ENCODE peak calls at places on chromosome 4, in eight cellular contexts. G is K562, P is NB4, L is ovary, X is tibial nerve, I is GM12892, W is spleen, D is H54. B is an unnamed sample.

GRCh38 chr4:123997116-123997515 is 600.5 kb downstream of the SPRY1 start:
- DNase-seq in D (no peak), L (no peak), I (no peak), W (no peak), P (no peak), X (no peak), G (no peak), B (no peak)

GRCh38 chr4:74189331-74190043 is 31.6 kb downstream of the MTHFD2L start:
- DNase-seq in P (peak; percentile 57), X (no peak), D (no peak), G (peak; percentile 70), I (no peak), W (no peak), L (no peak), B (no peak)

GRCh38 chr4:125244848-125245450 is 69.8 kb upstream of the FAT4 start:
- DNase-seq in X (no peak), G (no peak), P (no peak), W (no peak), I (no peak), D (no peak), L (no peak), B (no peak)

GRCh38 chr4:65600656-65601055 is 69.6 kb downstream of the EPHA5 start:
- DNase-seq in X (no peak), P (no peak), L (no peak), W (no peak), G (no peak), D (no peak), I (no peak), B (no peak)

GRCh38 chr4:128866281-128866680 is 56.8 kb downstream of the JADE1 start:
- DNase-seq in G (no peak), X (no peak), D (no peak), L (no peak), I (no peak), P (no peak), W (no peak), B (no peak)

GRCh38 chr4:17437396-17437795 is 74.5 kb downstream of the QDPR start:
- DNase-seq in W (peak; percentile 79), G (no peak), X (no peak), D (no peak), P (no peak), I (no peak), L (no peak), B (no peak)

GRCh38 chr4:88008624-88009235 is 1.3 kb downstream of the PKD2 start:
- DNase-seq in G (no peak), L (no peak), I (no peak), P (peak; percentile 38), X (no peak), D (no peak), W (no peak), B (no peak)

GRCh38 chr4:41258783-41259182 is 2.1 kb downstream of the UCHL1 start:
- DNase-seq in D (no peak), P (peak; percentile 69), X (no peak), W (no peak), L (peak; percentile 26), G (peak; percentile 6), I (no peak), B (no peak)

GRCh38 chr4:98260047-98260578 is 1.1 kb upstream of the RAP1GDS1 start:
- DNase-seq in G (peak; percentile 51), W (no peak), P (no peak), X (peak; percentile 13), L (peak; percentile 72), I (peak; percentile 15), D (peak; percentile 41), B (peak; percentile 19)

GRCh38 chr4:77344784-77345183 is 187.8 kb downstream of the CCNG2 start:
- DNase-seq in P (no peak), L (no peak), G (no peak), X (no peak), D (no peak), I (no peak), W (no peak), B (no peak)

GRCh38 chr4:125522588-125522987 is 207.8 kb downstream of the FAT4 start:
- DNase-seq in G (no peak), D (no peak), W (no peak), X (no peak), P (no peak), I (no peak), L (no peak), B (no peak)

GRCh38 chr4:182604161-182604591 is 313.0 kb downstream of the DCTD start:
- DNase-seq in L (no peak), W (no peak), D (no peak), G (no peak), P (no peak), I (no peak), X (no peak), B (no peak)

GRCh38 chr4:136306361-136306760 is 1225.9 kb downstream of the PCDH18 start:
- DNase-seq in P (no peak), L (no peak), W (no peak), X (no peak), D (no peak), I (no peak), G (no peak), B (no peak)

GRCh38 chr4:19999331-19999730 is 252.4 kb upstream of the SLIT2 start:
- DNase-seq in P (no peak), I (no peak), X (no peak), L (no peak), D (no peak), W (no peak), G (no peak), B (no peak)

GRCh38 chr4:33184684-33185083 is 2464.5 kb downstream of the PCDH7 start:
- DNase-seq in P (peak; percentile 74), D (no peak), I (no peak), X (no peak), G (no peak), L (no peak), W (no peak), B (no peak)

GRCh38 chr4:17103231-17103630 is 204.8 kb upstream of the LDB2 start:
- DNase-seq in P (no peak), L (no peak), G (no peak), I (no peak), D (no peak), W (no peak), X (no peak), B (no peak)

GRCh38 chr4:188002751-188003150 is 7.2 kb downstream of the ZFP42 start:
- DNase-seq in D (no peak), G (no peak), W (no peak), P (no peak), I (no peak), X (no peak), L (no peak), B (no peak)

DNA sequence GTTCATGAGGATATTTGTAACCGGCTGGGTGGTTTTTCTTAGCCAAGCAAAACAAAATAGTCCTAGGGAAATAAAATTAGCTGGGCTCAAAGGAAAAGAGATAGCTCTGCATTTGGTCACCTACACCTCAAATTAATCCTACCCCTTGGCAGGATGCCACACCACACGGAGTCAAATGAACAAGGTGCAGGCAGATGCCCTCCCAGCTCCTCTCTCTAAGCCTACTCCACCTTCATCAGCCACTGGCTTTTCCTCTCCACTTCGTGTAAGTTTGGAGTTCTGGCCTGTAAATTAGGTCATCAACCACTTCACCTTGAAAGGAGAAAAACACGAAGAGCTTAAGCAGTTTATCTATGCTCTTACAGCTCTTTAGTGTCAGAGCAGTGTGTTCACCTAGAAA is 1.4 kb downstream of the DDIT4L start:
- DNase-seq in D (no peak), X (no peak), G (no peak), W (no peak), P (no peak), I (no peak), L (no peak), B (no peak)
- TF ChIP-seq POLR2A in D (no peak), X (no peak), G (no peak), W (no peak), P (no peak), I (no peak), L (no peak), B (no peak)

GRCh38 chr4:110196871-110197420 is 1.5 kb downstream of the ELOVL6 start:
- DNase-seq in L (peak; percentile 63), W (no peak), D (peak; percentile 12), I (peak; percentile 46), P (peak; percentile 75), X (peak; percentile 22), G (peak; percentile 55), B (peak; percentile 39)

GRCh38 chr4:110197421-110198398 is 705 bp downstream of the ELOVL6 start:
- DNase-seq in L (peak; percentile 58), P (peak; percentile 68), W (peak; percentile 81), D (peak; percentile 15), I (peak; percentile 29), X (peak; percentile 19), G (peak; percentile 66), B (peak; percentile 27)

GRCh38 chr4:110195561-110196205 is 2.7 kb downstream of the ELOVL6 start:
- DNase-seq in I (no peak), L (no peak), D (no peak), W (no peak), G (peak; percentile 40), X (no peak), P (peak; percentile 30), B (no peak)

GRCh38 chr4:110193822-110194761 is 4.3 kb downstream of the ELOVL6 start:
- DNase-seq in G (peak; percentile 96), I (peak; percentile 29), P (peak; percentile 91), D (peak; percentile 61), W (peak; percentile 90), L (peak; percentile 23), X (peak; percentile 45), B (peak; percentile 41)

DNA sequence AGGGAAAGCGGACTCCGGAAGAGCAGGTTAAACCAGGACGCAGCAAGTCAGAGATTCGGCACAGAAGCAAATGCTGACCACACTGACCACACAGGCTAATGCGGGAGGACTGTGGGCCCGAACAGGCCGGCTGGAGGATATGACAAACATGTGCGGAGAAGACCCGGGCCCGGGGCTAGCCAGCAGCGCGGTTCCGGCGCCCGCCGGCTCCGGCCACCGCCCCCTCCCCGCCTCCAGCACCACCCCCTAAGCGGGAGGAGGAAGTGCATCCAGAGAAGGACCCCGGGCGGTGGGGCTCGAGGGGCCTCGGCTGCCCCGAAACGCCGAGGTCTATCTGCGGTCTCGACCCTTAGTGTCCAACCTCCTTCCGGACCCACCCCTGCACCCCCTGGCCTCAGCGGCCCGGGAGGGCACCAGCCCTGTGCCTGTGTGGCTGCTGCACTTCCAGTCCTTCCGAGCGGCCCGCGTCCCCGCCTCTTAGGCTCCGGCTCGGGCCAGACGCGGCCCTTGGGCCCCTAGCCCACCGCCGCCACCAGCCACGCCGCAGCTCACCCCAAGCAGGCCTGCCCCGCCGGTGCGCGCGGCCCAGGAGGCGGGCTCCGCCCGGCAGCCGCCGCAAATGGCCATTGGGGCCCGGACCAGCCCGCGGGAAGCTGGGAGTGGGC is 2.1 kb downstream of the ELOVL6 start:
- DNase-seq in D (peak; percentile 13), I (peak; percentile 22), X (peak; percentile 8), W (peak; percentile 90), G (peak; percentile 82), L (peak; percentile 70), P (peak; percentile 83), B (peak; percentile 29)
- TF ChIP-seq POLR2A in D (no peak), I (peak; percentile 38), X (peak; percentile 42), W (no peak), G (peak; percentile 85), L (no peak), P (peak; percentile 69), B (no peak)

GRCh38 chr4:3074846-3075651 is 568 bp downstream of the HTT start:
- DNase-seq in G (peak; percentile 85), W (no peak), P (peak; percentile 93), I (no peak), X (no peak), D (peak; percentile 24), L (peak; percentile 62), B (no peak)
- TF ChIP-seq POLR2A in G (no peak), W (peak; percentile 28), P (peak; percentile 32), I (peak; percentile 85), X (peak; percentile 8), D (no peak), L (no peak), B (peak; percentile 91)

GRCh38 chr4:185298728-185299394 is 89.5 kb downstream of the SNX25 start:
- DNase-seq in W (no peak), G (no peak), X (no peak), P (no peak), I (no peak), L (no peak), D (no peak), B (no peak)
- TF ChIP-seq POLR2A in W (no peak), G (no peak), X (no peak), P (no peak), I (no peak), L (no peak), D (no peak), B (peak; percentile 22)

B was measured in GM12891.